ENCODE peak calls at places on chromosomes 7 and 10, in eight cellular contexts. Q, P, A, Y, N, B, X and J are unnamed samples.

GRCh38 chr7:66296001-66296521 is 90.9 kb downstream of the TPST1 start:
- DNase-seq in X (peak), B (no peak), A (no peak), Q (no peak), P (peak), Y (no peak), N (no peak), J (peak)

GRCh38 chr7:151078233-151079040 is 2.2 kb downstream of the FASTK start:
- DNase-seq in Q (no peak), N (no peak), P (no peak), Y (no peak), A (no peak), X (no peak), B (peak), J (peak)

GRCh38 chr7:81623251-81623855 is 146.5 kb downstream of the HGF start:
- DNase-seq in Y (peak), A (no peak), P (no peak), B (no peak), X (no peak), N (no peak), Q (no peak), J (peak)

GRCh38 chr7:152056621-152057274 is 31.3 kb downstream of the GALNT11 start:
- DNase-seq in Q (no peak), X (no peak), A (no peak), P (no peak), N (no peak), B (no peak), Y (no peak), J (no peak)

GRCh38 chr7:159092701-159093121 is 52.0 kb downstream of the VIPR2 start:
- DNase-seq in Q (no peak), N (no peak), X (no peak), B (no peak), A (no peak), Y (no peak), P (no peak), J (no peak)

GRCh38 chr10:63641799-63642198 is 120.6 kb downstream of the REEP3 start:
- DNase-seq in N (no peak), B (no peak), P (no peak), Q (no peak), X (no peak), A (no peak), Y (no peak), J (no peak)

GRCh38 chr10:110686037-110686436 is 41.9 kb downstream of the RBM20 start:
- DNase-seq in Y (no peak), X (no peak), B (no peak), P (no peak), Q (no peak), N (no peak), A (no peak), J (no peak)

GRCh38 chr7:44384586-44385383 is 59.4 kb upstream of the CAMK2B start:
- DNase-seq in N (no peak), X (no peak), B (peak), A (no peak), Y (no peak), Q (no peak), P (no peak), J (no peak)

GRCh38 chr7:94432799-94433198 is 38.1 kb downstream of the COL1A2 start:
- DNase-seq in A (no peak), X (no peak), Q (no peak), B (no peak), N (no peak), P (peak), Y (no peak), J (peak)

GRCh38 chr10:125130260-125130659 is 30.1 kb downstream of the CTBP2 start:
- DNase-seq in X (no peak), Q (no peak), Y (no peak), B (no peak), N (no peak), P (no peak), A (no peak), J (no peak)

DNA sequence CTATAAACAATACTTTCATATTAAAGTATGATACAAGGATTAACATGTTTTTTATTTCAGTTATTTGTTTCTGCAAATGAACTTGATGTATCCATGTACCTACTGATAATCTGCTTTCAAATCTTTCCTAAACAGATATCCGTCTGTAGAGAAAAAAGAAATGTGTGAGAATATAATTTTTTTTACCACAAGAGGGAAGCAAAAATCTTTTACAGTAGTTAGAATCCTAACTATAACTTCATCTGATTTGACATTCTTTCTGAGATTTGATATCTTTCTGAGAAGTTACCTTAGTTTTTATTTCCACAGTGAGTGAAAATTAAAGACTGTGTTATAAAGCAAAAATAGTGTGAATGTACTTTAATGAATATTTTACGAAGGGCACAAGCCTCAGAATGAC is 203.9 kb upstream of the PCLO start:
- DNase-seq in P (peak), A (no peak), Q (no peak), N (peak), B (no peak), Y (no peak), X (no peak), J (no peak)
- TF ChIP-seq CTCF in P (no peak), A (no peak), Q (peak), N (peak), B (no peak), Y (no peak), X (no peak), J (no peak)

GRCh38 chr10:129913021-129913695 is 50.9 kb downstream of the EBF3 start:
- DNase-seq in Q (no peak), N (no peak), X (no peak), B (no peak), A (no peak), Y (no peak), P (no peak), J (no peak)
- H3K4me3 ChIP-seq in Q (no peak), N (no peak), X (no peak), B (no peak), A (no peak), Y (no peak), P (no peak), J (no peak)

GRCh38 chr10:59735296-59735695 is 18.0 kb downstream of the MRLN start:
- DNase-seq in P (no peak), Q (no peak), X (peak), A (no peak), N (no peak), Y (no peak), B (no peak), J (no peak)
- TF ChIP-seq CTCF in P (no peak), Q (no peak), X (no peak), A (no peak), N (no peak), Y (no peak), B (no peak), J (no peak)

GRCh38 chr7:27236053-27236410 is 6.6 kb upstream of the EVX1 start:
- DNase-seq in P (no peak), Q (no peak), Y (no peak), B (no peak), A (no peak), N (no peak), X (no peak), J (no peak)
- H3K4me3 ChIP-seq in P (no peak), Q (no peak), Y (no peak), B (peak), A (no peak), N (peak), X (no peak), J (peak)

DNA sequence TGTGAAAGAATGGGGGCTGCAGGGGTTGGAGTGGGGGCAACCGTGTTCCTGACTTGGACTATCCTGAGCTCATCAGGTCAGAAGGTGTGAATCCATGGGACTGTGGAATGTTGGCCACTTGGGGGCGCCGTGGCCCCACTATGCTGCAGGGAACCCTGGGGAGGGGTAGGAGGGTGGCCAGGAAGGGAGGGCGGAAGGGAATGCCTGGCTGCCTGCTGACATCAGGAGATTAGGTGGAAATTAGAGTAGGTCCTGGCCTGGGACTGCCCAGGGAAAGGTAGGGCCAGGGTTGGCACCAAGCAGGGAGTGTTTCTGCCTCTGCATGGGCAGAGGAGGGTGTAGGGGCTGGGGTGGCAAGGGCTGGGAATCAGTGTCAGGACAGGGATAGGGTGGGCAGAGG is 65.8 kb upstream of the PRSS58 start:
- DNase-seq in Q (peak), X (no peak), N (peak), A (no peak), B (no peak), P (no peak), Y (peak), J (peak)
- TF ChIP-seq CTCF in Q (peak), X (peak), N (peak), A (peak), B (peak), P (no peak), Y (peak), J (peak)

GRCh38 chr10:47369251-47369894 is 14.7 kb downstream of the ZNF488 start:
- DNase-seq in B (peak), X (no peak), P (no peak), A (no peak), Y (no peak), N (no peak), Q (no peak), J (no peak)
- H3K4me3 ChIP-seq in B (no peak), X (no peak), P (no peak), A (no peak), Y (no peak), N (no peak), Q (no peak), J (no peak)

GRCh38 chr10:87776328-87776727 is 41.7 kb downstream of the ATAD1 start:
- DNase-seq in X (no peak), Q (no peak), B (no peak), P (no peak), N (no peak), A (no peak), Y (no peak), J (no peak)

GRCh38 chr10:87775766-87776165 is 42.3 kb downstream of the ATAD1 start:
- DNase-seq in Y (peak), B (no peak), N (peak), A (no peak), P (peak), X (no peak), Q (no peak), J (peak)

GRCh38 chr10:87767253-87767652 is 50.8 kb downstream of the ATAD1 start:
- DNase-seq in N (peak), B (no peak), Y (no peak), Q (no peak), A (no peak), X (peak), P (no peak), J (no peak)

DNA sequence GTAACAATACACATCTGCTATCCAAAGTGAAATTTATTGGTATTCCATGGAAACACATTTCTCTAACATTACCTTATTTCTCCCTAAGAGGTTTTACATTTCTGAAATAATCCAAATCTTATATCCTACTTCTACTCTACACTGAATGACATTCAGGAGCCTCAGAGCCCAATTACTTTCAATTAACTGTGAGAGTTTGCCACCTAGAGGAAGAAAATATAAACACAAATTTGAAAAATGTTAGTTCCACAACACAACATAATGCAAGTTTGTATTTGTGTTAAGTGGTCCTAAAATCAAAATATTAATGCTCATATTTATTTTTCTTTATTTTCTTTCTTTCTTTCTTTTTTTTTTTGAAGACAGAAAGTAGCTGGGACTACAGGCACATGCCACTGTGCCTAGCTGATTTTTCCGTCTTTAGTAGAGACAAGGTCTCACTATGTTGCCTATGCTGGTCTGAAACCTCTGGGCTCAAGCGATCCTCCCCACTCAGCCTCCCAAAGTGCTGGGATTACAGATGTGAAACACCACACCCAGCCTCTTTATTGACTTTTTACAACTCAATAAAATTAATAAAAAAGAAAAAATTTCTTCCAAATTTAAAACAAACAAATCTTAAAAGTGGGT is 46.0 kb downstream of the ATAD1 start:
- DNase-seq in N (peak), Q (peak), B (no peak), P (peak), A (no peak), X (no peak), Y (peak), J (peak)
- TF ChIP-seq CTCF in N (peak), Q (peak), B (peak), P (peak), A (peak), X (peak), Y (peak), J (peak)

GRCh38 chr7:74479066-74479781 is 25.5 kb downstream of the GTF2IRD1 start:
- DNase-seq in A (no peak), Q (no peak), Y (peak), P (peak), X (no peak), N (peak), B (peak), J (peak)
- H3K4me3 ChIP-seq in A (no peak), Q (no peak), Y (no peak), P (no peak), X (no peak), N (no peak), B (no peak), J (no peak)